ENCODE peak calls at places on chromosomes 3 and 15, in ten cellular contexts. R is Peyer's patch, H is right lobe of liver, U is HepG2, T is body of pancreas, Y is prostate gland, F is transverse colon, X is stomach, Q is suprapubic skin, K is ovary. J is an unnamed sample.

GRCh38 chr3:126406389-126407296 is 11.9 kb downstream of the CFAP100 start:
- DNase-seq in R (no peak), K (no peak), U (no peak), X (peak), F (no peak), H (no peak), Q (no peak), Y (no peak), T (no peak), J (no peak)

GRCh38 chr3:197376020-197376419 is 77.6 kb upstream of the DLG1 start:
- DNase-seq in K (no peak), F (no peak), T (no peak), H (no peak), U (no peak), Q (no peak), Y (no peak), X (no peak), R (no peak), J (no peak)

GRCh38 chr3:112635674-112636073 is 5.3 kb downstream of the CCDC80 start:
- DNase-seq in Q (no peak), F (peak), H (no peak), Y (no peak), T (no peak), U (no peak), K (peak), X (no peak), R (no peak), J (no peak)

GRCh38 chr15:49328941-49329340 is 94.1 kb upstream of the FGF7 start:
- DNase-seq in U (no peak), Y (no peak), Q (no peak), X (no peak), K (no peak), T (no peak), F (no peak), H (no peak), R (no peak), J (no peak)

GRCh38 chr15:76006136-76006778 is 6.0 kb downstream of the NRG4 start:
- DNase-seq in F (no peak), K (no peak), X (no peak), U (peak), Y (no peak), H (peak), Q (no peak), T (peak), R (no peak), J (no peak)

GRCh38 chr3:26365706-26366105 is 256.9 kb upstream of the LRRC3B start:
- DNase-seq in R (no peak), F (no peak), Q (no peak), U (no peak), X (no peak), T (no peak), K (no peak), Y (no peak), H (no peak), J (no peak)

GRCh38 chr3:98504534-98504933 is 7.1 kb downstream of the OR5K2 start:
- DNase-seq in R (no peak), Q (no peak), T (no peak), U (no peak), K (no peak), Y (no peak), F (no peak), X (no peak), H (no peak), J (no peak)

GRCh38 chr3:40057077-40057476 is 247.7 kb downstream of the MYRIP start:
- DNase-seq in U (no peak), R (no peak), Q (no peak), H (no peak), Y (no peak), K (no peak), X (no peak), F (no peak), T (no peak), J (no peak)

GRCh38 chr15:88938802-88939485 is 25.8 kb upstream of the MFGE8 start:
- DNase-seq in Y (no peak), Q (no peak), U (no peak), F (no peak), R (no peak), H (no peak), X (no peak), K (no peak), T (no peak), J (no peak)

GRCh38 chr15:51255533-51255932 is 82.9 kb downstream of the CYP19A1 start:
- DNase-seq in U (no peak), K (no peak), R (no peak), X (no peak), T (peak), Y (no peak), F (no peak), H (no peak), Q (no peak), J (no peak)

GRCh38 chr15:68842958-68843357 is 22.3 kb upstream of the ANP32A start:
- DNase-seq in X (no peak), T (no peak), Y (no peak), R (no peak), F (no peak), U (no peak), K (no peak), Q (no peak), H (no peak), J (no peak)

GRCh38 chr15:68844856-68845550 is 24.3 kb upstream of the ANP32A start:
- DNase-seq in K (no peak), H (no peak), Q (no peak), T (no peak), U (no peak), F (no peak), X (no peak), R (no peak), Y (no peak), J (no peak)

GRCh38 chr15:68846851-68847439 is 26.2 kb upstream of the ANP32A start:
- DNase-seq in R (no peak), X (no peak), U (no peak), K (no peak), Q (no peak), H (no peak), T (no peak), F (no peak), Y (no peak), J (no peak)

GRCh38 chr15:68849477-68849876 is 28.8 kb upstream of the ANP32A start:
- DNase-seq in T (no peak), R (no peak), K (no peak), Q (no peak), H (no peak), X (no peak), F (no peak), Y (no peak), U (no peak), J (no peak)

GRCh38 chr15:68843425-68844311 is 23.0 kb upstream of the ANP32A start:
- DNase-seq in U (no peak), F (peak), Y (no peak), T (no peak), R (peak), H (peak), Q (no peak), X (no peak), K (no peak), J (peak)
- TF ChIP-seq POLR2A in U (no peak), F (no peak), Y (no peak), T (no peak), R (no peak), H (no peak), Q (no peak), X (no peak), K (no peak), J (no peak)

GRCh38 chr3:17040322-17040721 is 155.6 kb downstream of the PLCL2 start:
- DNase-seq in X (no peak), R (no peak), T (no peak), Y (no peak), K (no peak), F (no peak), Q (no peak), H (no peak), U (no peak), J (no peak)

GRCh38 chr3:17039579-17039978 is 154.8 kb downstream of the PLCL2 start:
- DNase-seq in K (no peak), R (no peak), T (no peak), U (no peak), Q (no peak), H (no peak), F (no peak), X (no peak), Y (no peak), J (no peak)

GRCh38 chr3:17038141-17038540 is 153.4 kb downstream of the PLCL2 start:
- DNase-seq in U (no peak), K (no peak), F (no peak), H (no peak), Q (no peak), T (no peak), R (no peak), X (no peak), Y (no peak), J (no peak)

GRCh38 chr3:17038900-17039545 is 154.3 kb downstream of the PLCL2 start:
- DNase-seq in T (no peak), X (no peak), H (no peak), F (no peak), R (no peak), Q (no peak), Y (no peak), K (no peak), U (no peak), J (no peak)

DNA sequence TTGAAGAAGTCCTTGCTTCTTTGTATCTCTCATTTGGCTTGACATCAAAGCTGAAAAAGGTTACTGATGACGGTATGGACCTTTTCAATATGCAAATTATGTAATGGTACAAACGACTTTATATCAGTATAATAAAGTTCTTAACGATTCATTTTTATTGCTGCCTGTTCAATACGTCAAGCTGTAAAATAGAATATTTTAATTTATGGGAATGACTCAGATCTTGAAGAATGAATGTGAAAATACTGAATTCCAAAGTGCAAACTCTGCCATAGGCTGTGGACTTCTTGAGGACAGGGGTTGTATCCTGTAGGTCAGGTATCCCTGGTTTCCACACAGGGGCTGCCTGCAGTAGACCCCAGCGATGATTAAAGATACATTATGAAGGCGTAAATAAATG is 156.3 kb downstream of the PLCL2 start:
- DNase-seq in H (no peak), K (no peak), X (no peak), U (no peak), F (no peak), Y (no peak), Q (no peak), T (no peak), R (no peak), J (no peak)
- H3K27ac ChIP-seq in H (no peak), K (no peak), X (no peak), U (no peak), F (no peak), Y (no peak), Q (no peak), T (no peak), R (no peak), J (no peak)

GRCh38 chr15:59353994-59354951 is 18.4 kb downstream of the MYO1E start:
- DNase-seq in Y (no peak), H (no peak), Q (no peak), T (no peak), X (no peak), R (no peak), K (no peak), U (no peak), F (no peak), J (no peak)
- TF ChIP-seq POLR2A in Y (no peak), H (no peak), Q (no peak), T (no peak), X (no peak), R (no peak), K (no peak), U (no peak), F (no peak), J (no peak)

GRCh38 chr3:106337116-106337515 is 468.3 kb upstream of the CBLB start:
- DNase-seq in R (no peak), Y (no peak), F (no peak), T (no peak), H (no peak), U (no peak), K (no peak), Q (no peak), X (no peak), J (no peak)
- H3K27ac ChIP-seq in R (no peak), Y (no peak), F (no peak), T (no peak), H (no peak), U (no peak), K (no peak), Q (no peak), X (no peak), J (no peak)

GRCh38 chr15:58109419-58109818 is 28.8 kb upstream of the AQP9 start:
- DNase-seq in Q (no peak), X (no peak), K (no peak), H (no peak), R (no peak), T (no peak), U (no peak), F (no peak), Y (no peak), J (no peak)

GRCh38 chr15:58110999-58111717 is 27.0 kb upstream of the AQP9 start:
- DNase-seq in T (no peak), U (no peak), Y (no peak), F (no peak), H (no peak), K (no peak), X (no peak), Q (no peak), R (no peak), J (no peak)

GRCh38 chr15:58114812-58115211 is 23.4 kb upstream of the AQP9 start:
- DNase-seq in X (no peak), Q (no peak), K (no peak), R (no peak), F (no peak), U (no peak), T (no peak), H (no peak), Y (no peak), J (no peak)

GRCh38 chr15:58114388-58114787 is 23.8 kb upstream of the AQP9 start:
- DNase-seq in K (no peak), T (no peak), F (no peak), U (no peak), H (no peak), Q (no peak), R (no peak), X (no peak), Y (no peak), J (no peak)

GRCh38 chr15:58111718-58112104 is 26.5 kb upstream of the AQP9 start:
- DNase-seq in H (no peak), T (no peak), F (no peak), Y (no peak), X (no peak), R (no peak), U (no peak), Q (no peak), K (no peak), J (no peak)
- TF ChIP-seq POLR2A in H (no peak), T (no peak), F (no peak), Y (no peak), X (no peak), R (no peak), U (no peak), Q (no peak), K (no peak), J (no peak)

GRCh38 chr15:71448688-71449114 is 333.4 kb downstream of the THSD4 start:
- DNase-seq in K (peak), Y (peak), X (peak), T (peak), Q (no peak), H (no peak), R (no peak), F (peak), U (peak), J (peak)

GRCh38 chr15:71451080-71451479 is 335.8 kb downstream of the THSD4 start:
- DNase-seq in U (no peak), H (no peak), Q (no peak), R (no peak), K (no peak), F (no peak), Y (no peak), T (no peak), X (no peak), J (no peak)

GRCh38 chr15:71447328-71448250 is 332.3 kb downstream of the THSD4 start:
- DNase-seq in Q (no peak), T (no peak), X (peak), R (no peak), K (no peak), F (no peak), U (no peak), H (no peak), Y (peak), J (no peak)

GRCh38 chr15:71449956-71450355 is 334.7 kb downstream of the THSD4 start:
- DNase-seq in X (no peak), T (no peak), Q (no peak), F (no peak), K (no peak), Y (no peak), R (no peak), H (no peak), U (no peak), J (no peak)

DNA sequence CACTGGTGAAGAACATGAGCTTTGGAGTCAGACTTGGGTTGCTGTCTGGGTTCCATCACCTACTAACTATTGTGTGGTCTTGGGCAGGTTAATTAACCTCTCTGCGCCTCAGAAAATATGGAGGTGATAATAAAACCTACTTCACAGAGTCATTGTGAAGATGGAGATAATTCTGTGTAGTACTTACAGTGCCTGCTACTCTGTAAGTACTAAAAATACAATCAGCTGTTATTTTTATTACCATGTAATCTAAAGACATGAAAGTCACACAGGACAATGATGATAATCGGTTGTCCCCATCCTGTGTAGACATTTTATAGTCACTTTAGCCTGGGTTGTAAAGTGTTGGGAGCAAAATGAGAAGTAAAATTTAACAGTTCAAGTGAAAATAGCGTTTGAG is 334.1 kb downstream of the THSD4 start:
- DNase-seq in X (no peak), R (no peak), H (no peak), Y (no peak), F (no peak), K (no peak), U (no peak), Q (no peak), T (no peak), J (no peak)
- H3K27ac ChIP-seq in X (no peak), R (no peak), H (no peak), Y (peak), F (no peak), K (no peak), U (no peak), Q (no peak), T (no peak), J (no peak)

GRCh38 chr3:24494616-24495333 is at the start of gene THRB:
- DNase-seq in X (peak), F (peak), Y (peak), T (peak), H (peak), R (peak), Q (peak), K (peak), U (peak), J (peak)
- TF ChIP-seq POLR2A in X (no peak), F (peak), Y (peak), T (peak), H (peak), R (peak), Q (peak), K (no peak), U (no peak), J (no peak)

J was measured in testis.